ENCODE peak calls at places on chromosomes 13 and 19, in five cellular contexts. V is GM06990, M is GM23338, Y is Kasumi-1, P is AG10803. E is an unnamed sample.

GRCh38 chr13:52348081-52348480 is 57.9 kb downstream of the THSD1 start:
- DNase-seq in V (no peak), M (no peak), Y (no peak), P (peak), E (no peak)

GRCh38 chr19:959935-960502 is 24.1 kb upstream of the WDR18 start:
- DNase-seq in V (no peak), M (peak), Y (no peak), P (no peak), E (no peak)

GRCh38 chr19:45498411-45499195 is at the start of gene PPM1N:
- DNase-seq in V (peak), M (peak), Y (peak), P (peak), E (no peak)

GRCh38 chr19:4393947-4394590 is 6.3 kb downstream of the SH3GL1 start:
- DNase-seq in V (no peak), M (no peak), Y (no peak), P (peak), E (no peak)

GRCh38 chr13:103066079-103066880 is at the start of gene SLC10A2:
- DNase-seq in V (no peak), M (no peak), Y (no peak), P (no peak), E (no peak)

GRCh38 chr13:90717451-90717936 is 630.0 kb upstream of the MIR17HG start:
- DNase-seq in V (no peak), M (peak), Y (no peak), P (peak), E (no peak)

GRCh38 chr13:41502676-41503075 is 45.3 kb downstream of the RGCC start:
- DNase-seq in V (peak), M (no peak), Y (no peak), P (no peak), E (peak)

GRCh38 chr13:47723898-47724297 is 277.2 kb downstream of the SUCLA2 start:
- DNase-seq in V (no peak), M (peak), Y (no peak), P (no peak), E (no peak)

GRCh38 chr13:111262715-111263114 is 57.7 kb upstream of the TEX29 start:
- DNase-seq in V (no peak), M (no peak), Y (no peak), P (no peak), E (no peak)

GRCh38 chr19:6717036-6717435 is 3.4 kb downstream of the C3 start:
- DNase-seq in V (no peak), M (no peak), Y (no peak), P (no peak), E (no peak)